ENCODE peak calls at places on chromosome 1, in four cellular contexts. A, L, X and P are unnamed samples.

GRCh38 chr1:57254006-57254405 is 169.9 kb downstream of the DAB1 start:
- DNase-seq in A (no peak), L (no peak), X (no peak), P (no peak)

GRCh38 chr1:100023482-100023881 is 53.7 kb downstream of the SLC35A3 start:
- DNase-seq in A (no peak), L (no peak), X (no peak), P (no peak)

GRCh38 chr1:241611063-241611462 is 29.1 kb downstream of the CHML start:
- DNase-seq in A (no peak), L (peak; percentile 55), X (no peak), P (peak; percentile 63)

GRCh38 chr1:209546390-209547080 is 37.0 kb upstream of the CAMK1G start:
- DNase-seq in A (no peak), L (no peak), X (no peak), P (no peak)

GRCh38 chr1:247331172-247331525 is 518 bp downstream of the ZNF496 start:
- DNase-seq in A (peak; percentile 79), L (peak; percentile 57), X (peak; percentile 99), P (peak; percentile 63)

GRCh38 chr1:159054427-159054826 is 22.1 kb downstream of the AIM2 start:
- DNase-seq in A (no peak), L (no peak), X (no peak), P (no peak)

GRCh38 chr1:182066934-182067333 is 5.4 kb upstream of the ZNF648 start:
- DNase-seq in A (no peak), L (no peak), X (no peak), P (no peak)

GRCh38 chr1:58755468-58755872 is 28.4 kb downstream of the JUN start:
- DNase-seq in A (peak; percentile 38), L (peak; percentile 56), X (peak; percentile 93), P (peak; percentile 73)

GRCh38 chr1:160550572-160551034 is 27.5 kb upstream of the SLAMF6 start:
- DNase-seq in A (no peak), L (peak; percentile 45), X (no peak), P (no peak)

GRCh38 chr1:162376754-162377153 is at the start of gene SPATA46:
- DNase-seq in A (no peak), L (no peak), X (no peak), P (no peak)

GRCh38 chr1:2564815-2565415 is 8.7 kb downstream of the TNFRSF14 start:
- DNase-seq in A (no peak), L (no peak), X (peak; percentile 64), P (no peak)

GRCh38 chr1:211630236-211631081 is 45.0 kb downstream of the NEK2 start:
- DNase-seq in A (no peak), L (no peak), X (no peak), P (no peak)

GRCh38 chr1:212452323-212453155 is 19.8 kb downstream of the NENF start:
- DNase-seq in A (no peak), L (no peak), X (peak; percentile 91), P (no peak)

GRCh38 chr1:218415726-218416125 is 70.6 kb downstream of the TGFB2 start:
- DNase-seq in A (no peak), L (no peak), X (no peak), P (peak; percentile 65)

GRCh38 chr1:244615301-244615700 is 37.6 kb upstream of the DESI2 start:
- DNase-seq in A (no peak), L (no peak), X (no peak), P (no peak)

GRCh38 chr1:10599194-10599861 is 124.6 kb downstream of the PEX14 start:
- DNase-seq in A (no peak), L (no peak), X (peak; percentile 91), P (no peak)

GRCh38 chr1:10629091-10629815 is 154.5 kb downstream of the PEX14 start:
- DNase-seq in A (no peak), L (no peak), X (peak; percentile 70), P (no peak)

GRCh38 chr1:6373961-6374720 is 19.4 kb downstream of the ACOT7 start:
- DNase-seq in A (peak; percentile 61), L (no peak), X (peak; percentile 51), P (no peak)
- H3K4me3 ChIP-seq in A (no peak overlapping the region), L (no peak overlapping the region), X (no peak overlapping the region), P (no peak overlapping the region)

GRCh38 chr1:183711691-183712401 is 58.7 kb upstream of the APOBEC4 start:
- DNase-seq in A (no peak), L (no peak), X (peak; percentile 83), P (no peak)
- H3K4me3 ChIP-seq in A (no peak overlapping the region), L (no peak overlapping the region), X (no peak overlapping the region), P (no peak overlapping the region)

GRCh38 chr1:6207921-6208320 is 2.0 kb downstream of the RNF207 start:
- DNase-seq in A (no peak), L (no peak), X (peak; percentile 85), P (no peak)

GRCh38 chr1:6207075-6207885 is 1.4 kb downstream of the RNF207 start:
- DNase-seq in A (no peak), L (no peak), X (peak; percentile 71), P (no peak)

GRCh38 chr1:6208723-6209660 is 3.1 kb downstream of the RNF207 start:
- DNase-seq in A (peak; percentile 55), L (no peak), X (peak; percentile 97), P (no peak)

GRCh38 chr1:6209661-6210605 is 4.0 kb downstream of the RNF207 start:
- DNase-seq in A (no peak), L (no peak), X (peak; percentile 85), P (peak; percentile 28)

GRCh38 chr1:6205849-6206845 is at the start of gene RNF207:
- DNase-seq in A (peak; percentile 75), L (peak; percentile 35), X (peak; percentile 97), P (no peak)
- H3K4me3 ChIP-seq in A (peak within 1 kb of the TSS; percentile 58), L (peak within 1 kb of the TSS; percentile 47), X (peak within 1 kb of the TSS; percentile 74), P (no peak within 1 kb of the TSS)

GRCh38 chr1:166628259-166628658 is 211.0 kb upstream of the POGK start:
- DNase-seq in A (no peak), L (no peak), X (no peak), P (no peak)
- H3K4me3 ChIP-seq in A (no peak overlapping the region), L (no peak overlapping the region), X (no peak overlapping the region), P (no peak overlapping the region)

GRCh38 chr1:67264899-67265298 is 42.8 kb upstream of the IL12RB2 start:
- DNase-seq in A (no peak), L (no peak), X (no peak), P (peak; percentile 52)
- H3K4me3 ChIP-seq in A (no peak overlapping the region), L (no peak overlapping the region), X (no peak overlapping the region), P (peak overlapping the region; percentile 2)

GRCh38 chr1:54593571-54594160 is 29.7 kb downstream of the FAM151A start:
- DNase-seq in A (no peak), L (no peak), X (peak; percentile 53), P (no peak)
- H3K4me3 ChIP-seq in A (no peak overlapping the region), L (no peak overlapping the region), X (no peak overlapping the region), P (no peak overlapping the region)

DNA sequence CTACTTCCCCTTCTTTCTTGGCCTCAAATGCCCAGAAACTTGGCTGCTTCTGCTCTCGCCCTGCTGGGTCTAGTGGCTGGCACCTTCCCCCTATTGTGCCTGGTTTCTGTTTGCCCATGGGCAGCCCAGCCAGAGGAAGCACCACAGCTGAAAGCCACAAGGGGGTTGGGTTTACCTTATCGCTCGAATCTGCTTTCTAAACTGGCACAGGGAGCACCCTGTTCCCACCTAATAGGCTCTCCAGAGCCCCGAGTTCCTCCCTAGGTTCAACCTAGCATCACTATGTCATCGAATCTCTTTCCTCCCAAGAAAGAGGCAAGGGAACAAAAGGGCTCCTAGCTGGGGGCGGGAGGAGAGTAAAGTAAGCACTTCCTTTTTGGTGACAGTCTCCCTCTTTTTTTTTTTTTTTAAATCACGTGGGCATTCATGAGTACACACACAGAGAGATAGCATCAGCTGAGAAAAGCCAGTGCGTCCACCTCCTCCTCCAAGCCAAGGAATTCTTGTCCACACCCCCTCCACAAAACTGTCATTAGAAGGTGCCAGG is 72.8 kb downstream of the PLEKHA6 start:
- DNase-seq in A (peak; percentile 85), L (peak; percentile 35), X (no peak), P (peak; percentile 78)
- H3K4me3 ChIP-seq in A (peak overlapping the region; percentile 30), L (peak overlapping the region; percentile 55), X (no peak overlapping the region), P (peak overlapping the region; percentile 42)

GRCh38 chr1:113792471-113792870 is 19.8 kb downstream of the RSBN1 start:
- DNase-seq in A (no peak), L (peak; percentile 14), X (no peak), P (peak; percentile 65)

GRCh38 chr1:113797472-113797871 is 14.8 kb downstream of the RSBN1 start:
- DNase-seq in A (no peak), L (no peak), X (no peak), P (no peak)

GRCh38 chr1:113792986-113793385 is 19.3 kb downstream of the RSBN1 start:
- DNase-seq in A (no peak), L (no peak), X (no peak), P (no peak)

GRCh38 chr1:113788802-113789201 is 23.5 kb downstream of the RSBN1 start:
- DNase-seq in A (no peak), L (no peak), X (no peak), P (no peak)

DNA sequence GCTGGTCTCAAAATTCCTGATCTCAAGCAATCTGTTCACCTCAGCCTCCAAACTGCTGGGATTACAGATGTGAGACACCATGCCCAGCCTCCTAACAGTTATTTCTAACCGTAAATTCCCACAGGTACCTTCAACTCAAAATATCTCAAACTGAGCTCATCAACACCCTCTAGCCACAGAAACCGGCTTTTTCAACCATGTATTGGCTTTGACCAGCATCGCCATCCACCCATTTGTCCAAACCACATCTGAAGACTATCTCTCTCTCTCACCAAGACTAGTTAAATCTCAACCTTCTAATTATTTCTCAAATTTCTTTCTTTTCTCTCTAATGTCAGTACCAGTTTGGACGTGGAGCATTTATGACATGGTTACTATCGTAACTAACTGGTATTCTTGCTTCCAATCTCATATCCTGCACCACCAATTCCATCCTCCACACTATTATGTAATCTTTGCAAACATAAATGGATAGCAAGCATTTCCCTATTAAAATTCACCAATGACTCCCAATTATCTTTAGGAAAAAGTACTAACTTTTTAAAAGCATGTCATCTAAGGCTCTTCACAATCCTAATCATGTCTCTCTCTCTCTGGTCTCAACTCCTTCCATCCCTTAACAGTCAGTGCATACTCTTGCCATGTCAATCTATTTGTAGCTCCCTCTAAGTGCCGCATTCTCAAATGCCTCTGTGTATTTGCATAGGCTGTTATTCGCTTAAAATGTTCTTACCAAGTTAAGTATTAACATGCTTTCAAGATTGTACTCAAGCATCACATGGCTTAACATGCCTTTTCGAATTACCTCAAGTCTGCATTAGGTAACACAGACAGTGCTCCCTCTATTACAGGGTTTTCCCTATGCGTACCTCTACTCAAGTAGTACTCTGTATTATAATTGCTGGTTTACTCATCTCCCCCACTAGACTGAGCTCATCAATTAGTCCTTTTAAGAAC is 18.1 kb downstream of the RSBN1 start:
- DNase-seq in A (no peak), L (no peak), X (no peak), P (no peak)
- H3K4me3 ChIP-seq in A (no peak overlapping the region), L (no peak overlapping the region), X (no peak overlapping the region), P (no peak overlapping the region)

DNA sequence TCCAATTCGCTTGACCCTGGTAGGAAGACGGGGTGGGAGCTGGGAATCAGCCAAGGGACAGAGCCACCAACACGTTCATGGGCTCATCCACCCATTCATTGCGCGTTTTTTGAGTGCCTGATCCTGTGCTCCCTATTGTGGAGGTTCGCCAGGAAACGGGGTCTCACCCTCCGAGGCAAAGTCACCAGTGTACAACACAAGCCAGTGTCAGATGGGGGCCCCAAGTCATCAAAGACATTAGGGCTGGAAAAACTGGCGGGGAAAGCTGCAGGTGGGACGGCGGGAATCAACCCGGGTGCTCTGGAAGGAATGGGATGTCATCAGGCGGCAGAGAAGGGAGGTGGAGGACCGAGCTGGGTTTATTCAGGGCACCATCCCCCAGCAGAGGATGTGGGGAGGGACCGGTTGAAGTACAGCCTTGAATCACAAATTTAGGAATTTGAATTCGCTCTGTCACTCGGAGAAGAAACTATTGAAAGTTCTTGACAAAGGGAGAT is 667 bp upstream of the NID1 start:
- DNase-seq in A (no peak), L (no peak), X (no peak), P (no peak)
- H3K4me3 ChIP-seq in A (peak overlapping the region; percentile 97), L (peak overlapping the region; percentile 23), X (peak overlapping the region; percentile 80), P (no peak overlapping the region)